ENCODE peak calls at places on chromosomes 3 and 15, in eight cellular contexts. One of them, this sample, is unnamed.

GRCh38 chr3:81048058-81048665 is 713.3 kb downstream of the GBE1 start:
- DNase-seq in fibroblast of pulmonary artery: no peak
- DNase-seq in HL-60: no peak
- DNase-seq in OCI-LY7: no peak
- DNase-seq in bronchial epithelial cell: no peak
- DNase-seq in GM12865: no peak
- DNase-seq in heart right ventricle: no peak
- DNase-seq in heart left ventricle: no peak
- DNase-seq in this sample: peak

GRCh38 chr15:71447328-71448250 is 332.3 kb downstream of the THSD4 start:
- DNase-seq in fibroblast of pulmonary artery: peak
- DNase-seq in OCI-LY7: no peak
- DNase-seq in GM12865: no peak
- DNase-seq in bronchial epithelial cell: peak
- DNase-seq in heart left ventricle: no peak
- DNase-seq in HL-60: no peak
- DNase-seq in heart right ventricle: no peak
- DNase-seq in this sample: peak

GRCh38 chr15:48149858-48150257 is 28.2 kb downstream of the MYEF2 start:
- DNase-seq in HL-60: no peak
- DNase-seq in fibroblast of pulmonary artery: peak
- DNase-seq in heart right ventricle: no peak
- DNase-seq in heart left ventricle: no peak
- DNase-seq in bronchial epithelial cell: peak
- DNase-seq in OCI-LY7: no peak
- DNase-seq in GM12865: no peak
- DNase-seq in this sample: peak

GRCh38 chr3:115784739-115785571 is 161.6 kb downstream of the GAP43 start:
- DNase-seq in bronchial epithelial cell: peak
- DNase-seq in HL-60: no peak
- DNase-seq in GM12865: peak
- DNase-seq in heart right ventricle: no peak
- DNase-seq in fibroblast of pulmonary artery: peak
- DNase-seq in OCI-LY7: no peak
- DNase-seq in heart left ventricle: no peak
- DNase-seq in this sample: peak

GRCh38 chr3:11545186-11545851 is 98.4 kb downstream of the VGLL4 start:
- DNase-seq in heart left ventricle: no peak
- DNase-seq in HL-60: no peak
- DNase-seq in fibroblast of pulmonary artery: no peak
- DNase-seq in heart right ventricle: no peak
- DNase-seq in bronchial epithelial cell: no peak
- DNase-seq in OCI-LY7: no peak
- DNase-seq in GM12865: no peak
- DNase-seq in this sample: no peak

GRCh38 chr3:60294181-60294580 is 957.1 kb downstream of the FHIT start:
- DNase-seq in heart right ventricle: no peak
- DNase-seq in heart left ventricle: no peak
- DNase-seq in GM12865: no peak
- DNase-seq in fibroblast of pulmonary artery: peak
- DNase-seq in HL-60: no peak
- DNase-seq in OCI-LY7: no peak
- DNase-seq in bronchial epithelial cell: peak
- DNase-seq in this sample: peak

GRCh38 chr3:31531465-31531991 is 1.2 kb upstream of the STT3B start:
- DNase-seq in GM12865: peak
- DNase-seq in OCI-LY7: peak
- DNase-seq in fibroblast of pulmonary artery: no peak
- DNase-seq in heart left ventricle: no peak
- DNase-seq in HL-60: no peak
- DNase-seq in heart right ventricle: no peak
- DNase-seq in bronchial epithelial cell: peak
- DNase-seq in this sample: no peak

GRCh38 chr3:188051801-188052228 is 102.1 kb upstream of the LPP start:
- DNase-seq in heart right ventricle: peak
- DNase-seq in fibroblast of pulmonary artery: peak
- DNase-seq in HL-60: no peak
- DNase-seq in OCI-LY7: no peak
- DNase-seq in GM12865: no peak
- DNase-seq in heart left ventricle: peak
- DNase-seq in bronchial epithelial cell: no peak
- DNase-seq in this sample: peak

GRCh38 chr3:52245322-52246263 is at the start of gene PPM1M:
- DNase-seq in fibroblast of pulmonary artery: peak
- DNase-seq in OCI-LY7: no peak
- DNase-seq in GM12865: peak
- DNase-seq in HL-60: no peak
- DNase-seq in bronchial epithelial cell: no peak
- DNase-seq in heart right ventricle: peak
- DNase-seq in heart left ventricle: peak
- DNase-seq in this sample: peak

GRCh38 chr3:71055602-71056001 is 527.9 kb downstream of the FOXP1 start:
- DNase-seq in OCI-LY7: no peak
- DNase-seq in bronchial epithelial cell: peak
- DNase-seq in HL-60: no peak
- DNase-seq in heart left ventricle: no peak
- DNase-seq in GM12865: no peak
- DNase-seq in heart right ventricle: no peak
- DNase-seq in fibroblast of pulmonary artery: peak
- DNase-seq in this sample: peak
- H3K4me3 ChIP-seq in OCI-LY7: no peak
- H3K4me3 ChIP-seq in bronchial epithelial cell: no peak
- H3K4me3 ChIP-seq in HL-60: no peak
- H3K4me3 ChIP-seq in heart left ventricle: peak
- H3K4me3 ChIP-seq in GM12865: no peak
- H3K4me3 ChIP-seq in heart right ventricle: no peak
- H3K4me3 ChIP-seq in fibroblast of pulmonary artery: peak
- H3K4me3 ChIP-seq in this sample: no peak

GRCh38 chr3:169295126-169295525 is 368.4 kb downstream of the MECOM start:
- DNase-seq in OCI-LY7: peak
- DNase-seq in heart right ventricle: no peak
- DNase-seq in GM12865: peak
- DNase-seq in fibroblast of pulmonary artery: peak
- DNase-seq in heart left ventricle: no peak
- DNase-seq in bronchial epithelial cell: peak
- DNase-seq in HL-60: no peak
- DNase-seq in this sample: peak
- TF ChIP-seq CTCF in OCI-LY7: peak
- TF ChIP-seq CTCF in heart right ventricle: no peak
- TF ChIP-seq CTCF in GM12865: peak
- TF ChIP-seq CTCF in fibroblast of pulmonary artery: peak
- TF ChIP-seq CTCF in heart left ventricle: peak
- TF ChIP-seq CTCF in bronchial epithelial cell: no peak
- TF ChIP-seq CTCF in HL-60: no peak
- TF ChIP-seq CTCF in this sample: peak

DNA sequence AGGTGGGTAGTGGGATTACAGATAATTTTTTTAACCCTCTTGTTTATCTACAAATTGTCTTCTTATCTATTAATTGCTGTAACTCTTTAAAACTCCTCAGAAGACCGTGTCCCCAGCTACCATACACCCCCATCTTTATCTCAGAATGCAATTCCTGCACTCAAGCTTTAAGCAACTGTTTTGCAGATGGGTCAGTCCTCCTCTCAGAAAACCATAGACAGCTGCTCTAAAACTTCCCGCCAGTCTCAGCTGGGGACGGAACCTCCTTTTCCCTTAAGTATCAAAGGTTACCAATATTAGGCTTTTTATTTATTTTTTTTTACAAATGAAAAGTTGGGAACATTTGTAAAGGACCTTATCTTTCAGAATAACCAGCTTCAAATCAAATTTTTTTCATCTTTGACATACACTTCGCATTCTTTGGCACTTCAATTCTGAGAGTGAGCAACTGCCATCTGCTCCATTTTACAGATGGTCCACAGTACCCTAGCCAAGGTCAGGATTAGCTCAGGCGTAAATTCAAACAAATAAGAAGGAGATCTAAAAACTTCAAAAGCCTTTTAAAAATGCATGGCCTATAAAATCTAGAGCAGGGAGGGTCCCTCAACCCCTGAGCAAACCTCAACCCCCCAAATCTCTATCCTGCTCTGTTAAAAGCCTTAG is 1.2 kb downstream of the GATM start:
- DNase-seq in OCI-LY7: no peak
- DNase-seq in heart left ventricle: no peak
- DNase-seq in fibroblast of pulmonary artery: no peak
- DNase-seq in bronchial epithelial cell: no peak
- DNase-seq in HL-60: no peak
- DNase-seq in GM12865: no peak
- DNase-seq in heart right ventricle: no peak
- DNase-seq in this sample: no peak
- H3K4me3 ChIP-seq in OCI-LY7: no peak
- H3K4me3 ChIP-seq in heart left ventricle: peak
- H3K4me3 ChIP-seq in fibroblast of pulmonary artery: no peak
- H3K4me3 ChIP-seq in bronchial epithelial cell: no peak
- H3K4me3 ChIP-seq in HL-60: no peak
- H3K4me3 ChIP-seq in GM12865: peak
- H3K4me3 ChIP-seq in heart right ventricle: peak
- H3K4me3 ChIP-seq in this sample: no peak

GRCh38 chr15:46170326-46170725 is 535.5 kb downstream of the SQOR start:
- DNase-seq in heart right ventricle: no peak
- DNase-seq in heart left ventricle: no peak
- DNase-seq in fibroblast of pulmonary artery: no peak
- DNase-seq in HL-60: no peak
- DNase-seq in GM12865: no peak
- DNase-seq in OCI-LY7: no peak
- DNase-seq in bronchial epithelial cell: no peak
- DNase-seq in this sample: no peak

DNA sequence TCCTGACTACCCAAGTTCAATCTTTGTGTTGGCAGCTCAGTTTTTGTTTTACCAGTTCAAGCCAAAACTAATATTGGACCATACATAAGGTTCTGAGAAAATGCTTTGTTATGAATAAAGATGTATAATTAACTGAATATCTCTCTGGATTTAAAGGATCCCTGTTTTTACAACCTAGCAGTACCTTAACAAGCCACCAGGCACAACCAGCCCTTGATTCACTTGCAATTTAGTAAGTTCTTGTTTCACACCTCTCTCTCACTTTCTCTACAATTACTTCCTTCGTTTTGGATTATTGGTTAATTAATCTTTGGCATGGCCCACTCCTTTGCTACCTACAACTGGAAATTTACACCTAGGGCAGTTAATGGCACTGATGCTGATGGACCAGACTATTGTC is 531.9 kb downstream of the SQOR start:
- DNase-seq in bronchial epithelial cell: no peak
- DNase-seq in OCI-LY7: no peak
- DNase-seq in heart left ventricle: no peak
- DNase-seq in GM12865: no peak
- DNase-seq in heart right ventricle: no peak
- DNase-seq in HL-60: no peak
- DNase-seq in fibroblast of pulmonary artery: no peak
- DNase-seq in this sample: no peak
- TF ChIP-seq CTCF in bronchial epithelial cell: no peak
- TF ChIP-seq CTCF in OCI-LY7: no peak
- TF ChIP-seq CTCF in heart left ventricle: no peak
- TF ChIP-seq CTCF in GM12865: no peak
- TF ChIP-seq CTCF in heart right ventricle: no peak
- TF ChIP-seq CTCF in HL-60: no peak
- TF ChIP-seq CTCF in fibroblast of pulmonary artery: no peak
- TF ChIP-seq CTCF in this sample: no peak

GRCh38 chr15:78024883-78025282 is 52.6 kb downstream of the TBC1D2B start:
- DNase-seq in fibroblast of pulmonary artery: no peak
- DNase-seq in OCI-LY7: no peak
- DNase-seq in heart right ventricle: no peak
- DNase-seq in heart left ventricle: no peak
- DNase-seq in HL-60: no peak
- DNase-seq in bronchial epithelial cell: no peak
- DNase-seq in GM12865: no peak
- DNase-seq in this sample: no peak
- H3K4me3 ChIP-seq in fibroblast of pulmonary artery: no peak
- H3K4me3 ChIP-seq in OCI-LY7: no peak
- H3K4me3 ChIP-seq in heart right ventricle: no peak
- H3K4me3 ChIP-seq in heart left ventricle: no peak
- H3K4me3 ChIP-seq in HL-60: no peak
- H3K4me3 ChIP-seq in bronchial epithelial cell: no peak
- H3K4me3 ChIP-seq in GM12865: no peak
- H3K4me3 ChIP-seq in this sample: no peak

GRCh38 chr3:127822166-127822835 is at the start of gene MGLL:
- DNase-seq in GM12865: no peak
- DNase-seq in heart left ventricle: peak
- DNase-seq in bronchial epithelial cell: peak
- DNase-seq in HL-60: no peak
- DNase-seq in fibroblast of pulmonary artery: peak
- DNase-seq in heart right ventricle: peak
- DNase-seq in OCI-LY7: no peak
- DNase-seq in this sample: peak

GRCh38 chr3:127824151-127824825 is 2.0 kb upstream of the MGLL start:
- DNase-seq in heart left ventricle: no peak
- DNase-seq in OCI-LY7: no peak
- DNase-seq in bronchial epithelial cell: no peak
- DNase-seq in GM12865: no peak
- DNase-seq in heart right ventricle: no peak
- DNase-seq in HL-60: peak
- DNase-seq in fibroblast of pulmonary artery: no peak
- DNase-seq in this sample: no peak

GRCh38 chr3:127820871-127821853 is 1.2 kb downstream of the MGLL start:
- DNase-seq in heart left ventricle: peak
- DNase-seq in fibroblast of pulmonary artery: no peak
- DNase-seq in bronchial epithelial cell: no peak
- DNase-seq in GM12865: peak
- DNase-seq in OCI-LY7: no peak
- DNase-seq in heart right ventricle: no peak
- DNase-seq in HL-60: peak
- DNase-seq in this sample: peak

GRCh38 chr3:127823590-127823857 is 1.2 kb upstream of the MGLL start:
- DNase-seq in HL-60: no peak
- DNase-seq in heart right ventricle: no peak
- DNase-seq in bronchial epithelial cell: no peak
- DNase-seq in heart left ventricle: no peak
- DNase-seq in fibroblast of pulmonary artery: no peak
- DNase-seq in GM12865: no peak
- DNase-seq in OCI-LY7: no peak
- DNase-seq in this sample: no peak

DNA sequence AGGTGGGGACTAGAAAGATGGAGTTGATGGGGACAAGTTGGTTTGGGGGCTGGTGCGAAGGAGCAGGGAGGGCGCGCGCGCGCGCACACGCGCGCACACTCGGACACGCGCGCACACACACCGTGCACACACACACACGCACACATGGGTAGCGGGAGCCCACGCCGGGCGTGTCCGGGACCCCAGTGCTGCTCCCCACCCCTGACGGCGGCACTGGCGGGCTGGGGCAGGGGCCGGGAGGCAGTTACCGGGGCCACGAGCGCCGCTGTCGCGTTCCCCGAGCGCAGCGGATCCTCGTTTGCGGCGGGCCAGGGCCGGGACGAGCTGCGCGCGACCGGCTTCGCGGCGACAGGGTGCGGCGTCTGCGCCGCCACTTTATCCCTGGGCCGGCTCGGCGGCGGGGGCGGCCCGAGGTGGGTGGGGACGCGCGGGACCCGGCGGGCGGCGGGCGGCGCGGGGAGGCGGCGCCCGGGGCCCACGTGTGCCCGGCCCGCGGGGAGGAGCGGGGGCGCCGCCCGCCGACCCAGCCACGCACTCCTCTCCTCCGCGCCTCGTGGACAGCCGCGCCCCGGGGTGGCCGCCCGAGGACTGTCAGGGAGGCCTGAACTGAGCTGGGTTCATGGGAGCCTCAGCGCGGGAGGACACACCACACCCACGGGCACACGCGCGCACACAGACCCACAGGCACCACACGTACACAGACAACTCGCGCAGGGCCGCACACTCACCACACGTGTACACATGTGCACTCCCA is 698 bp upstream of the MGLL start:
- DNase-seq in heart left ventricle: peak
- DNase-seq in HL-60: peak
- DNase-seq in OCI-LY7: no peak
- DNase-seq in fibroblast of pulmonary artery: no peak
- DNase-seq in bronchial epithelial cell: no peak
- DNase-seq in GM12865: peak
- DNase-seq in heart right ventricle: peak
- DNase-seq in this sample: no peak
- TF ChIP-seq CTCF in heart left ventricle: peak
- TF ChIP-seq CTCF in HL-60: no peak
- TF ChIP-seq CTCF in OCI-LY7: no peak
- TF ChIP-seq CTCF in fibroblast of pulmonary artery: no peak
- TF ChIP-seq CTCF in bronchial epithelial cell: peak
- TF ChIP-seq CTCF in GM12865: peak
- TF ChIP-seq CTCF in heart right ventricle: no peak
- TF ChIP-seq CTCF in this sample: peak

This sample was measured in choroid plexus epithelial cell.